ENCODE peak calls at places on chromosomes 2 and 18, in eight cellular contexts. M, G, F, E, Y, A, N and X are unnamed samples. For H3K27me3, the result is how much of the 10 kb centered on the place peaks cover.

GRCh38 chr18:32049393-32050161 is 31.0 kb downstream of the RNF125 start:
- DNase-seq in M (peak), G (no peak), F (no peak), E (peak), Y (peak), A (peak), N (peak), X (no peak)

GRCh38 chr2:133846476-133846875 is 278.2 kb upstream of the NCKAP5 start:
- DNase-seq in M (no peak), G (no peak), F (no peak), E (no peak), Y (no peak), A (no peak), N (no peak), X (no peak)

GRCh38 chr2:19868705-19869550 is 32.9 kb downstream of the TTC32 start:
- DNase-seq in M (peak), G (peak), F (no peak), E (peak), Y (peak), A (peak), N (peak), X (peak)

GRCh38 chr18:25042641-25043051 is 309.3 kb downstream of the ZNF521 start:
- DNase-seq in M (no peak), G (no peak), F (no peak), E (no peak), Y (peak), A (no peak), N (no peak), X (no peak)

GRCh38 chr18:58908006-58908405 is 43.3 kb downstream of the ZNF532 start:
- DNase-seq in M (no peak), G (no peak), F (no peak), E (no peak), Y (no peak), A (no peak), N (no peak), X (no peak)

GRCh38 chr2:98548920-98549818 is 59.1 kb downstream of the COA5 start:
- DNase-seq in M (no peak), G (no peak), F (no peak), E (no peak), Y (no peak), A (no peak), N (no peak), X (no peak)

GRCh38 chr18:63505566-63506335 is 29.0 kb downstream of the SERPINB5 start:
- DNase-seq in M (peak), G (peak), F (peak), E (no peak), Y (peak), A (no peak), N (no peak), X (no peak)

GRCh38 chr2:129881786-129882396 is 97.6 kb upstream of the RAB6C start:
- DNase-seq in M (no peak), G (no peak), F (no peak), E (no peak), Y (no peak), A (no peak), N (no peak), X (no peak)

GRCh38 chr18:3463052-3463451 is 13.1 kb downstream of the TGIF1 start:
- DNase-seq in M (peak), G (no peak), F (no peak), E (no peak), Y (no peak), A (no peak), N (no peak), X (no peak)

GRCh38 chr2:10303634-10304378 is 1.1 kb downstream of the HPCAL1 start:
- DNase-seq in M (peak), G (no peak), F (no peak), E (peak), Y (no peak), A (peak), N (peak), X (peak)

GRCh38 chr18:25229858-25230257 is 122.1 kb downstream of the ZNF521 start:
- DNase-seq in M (no peak), G (no peak), F (no peak), E (no peak), Y (no peak), A (no peak), N (no peak), X (no peak)

GRCh38 chr18:2573408-2573807 is 2.1 kb downstream of the NDC80 start:
- DNase-seq in M (no peak), G (no peak), F (no peak), E (no peak), Y (no peak), A (no peak), N (no peak), X (no peak)

GRCh38 chr2:202780514-202781021 is 91.0 kb downstream of the ICA1L start:
- DNase-seq in M (no peak), G (no peak), F (peak), E (no peak), Y (no peak), A (no peak), N (no peak), X (no peak)

GRCh38 chr2:127567351-127567854 is 31.9 kb downstream of the MYO7B start:
- DNase-seq in M (no peak), G (no peak), F (no peak), E (no peak), Y (no peak), A (no peak), N (no peak), X (no peak)

GRCh38 chr2:150532883-150533282 is 45.4 kb upstream of the RND3 start:
- DNase-seq in M (no peak), G (no peak), F (no peak), E (no peak), Y (no peak), A (no peak), N (no peak), X (no peak)

GRCh38 chr2:215881582-215881981 is 131.8 kb downstream of the MREG start:
- DNase-seq in M (peak), G (no peak), F (no peak), E (no peak), Y (no peak), A (no peak), N (no peak), X (no peak)

GRCh38 chr2:128371648-128372345 is 53.1 kb upstream of the HS6ST1 start:
- DNase-seq in M (no peak), G (no peak), F (no peak), E (no peak), Y (no peak), A (no peak), N (no peak), X (no peak)

GRCh38 chr2:118032169-118033013 is 18.5 kb upstream of the CCDC93 start:
- DNase-seq in M (peak), G (peak), F (no peak), E (no peak), Y (peak), A (no peak), N (no peak), X (peak)

GRCh38 chr2:219706823-219707281 is 79.4 kb downstream of the SLC4A3 start:
- DNase-seq in M (no peak), G (no peak), F (peak), E (no peak), Y (no peak), A (peak), N (no peak), X (no peak)

GRCh38 chr2:67652679-67653078 is 255.5 kb downstream of the ETAA1 start:
- DNase-seq in M (no peak), G (no peak), F (no peak), E (no peak), Y (no peak), A (no peak), N (no peak), X (no peak)

GRCh38 chr2:74201196-74201595 is 2.8 kb downstream of the MTHFD2 start:
- DNase-seq in M (no peak), G (no peak), F (no peak), E (no peak), Y (no peak), A (peak), N (no peak), X (no peak)

GRCh38 chr2:11405599-11406491 is 60.1 kb downstream of the E2F6 start:
- DNase-seq in M (no peak), G (no peak), F (no peak), E (no peak), Y (no peak), A (no peak), N (no peak), X (no peak)

GRCh38 chr2:25829377-25829704 is 48.9 kb downstream of the ASXL2 start:
- DNase-seq in M (no peak), G (no peak), F (no peak), E (no peak), Y (no peak), A (no peak), N (no peak), X (no peak)

GRCh38 chr18:5630766-5631413 is 87.1 kb upstream of the EPB41L3 start:
- DNase-seq in M (no peak), G (no peak), F (no peak), E (no peak), Y (no peak), A (peak), N (peak), X (no peak)

GRCh38 chr2:79585701-79586428 is 73.0 kb downstream of the CTNNA2 start:
- DNase-seq in M (no peak), G (no peak), F (no peak), E (no peak), Y (peak), A (no peak), N (no peak), X (no peak)

GRCh38 chr2:38290332-38290731 is 86.7 kb downstream of the ATL2 start:
- DNase-seq in M (no peak), G (no peak), F (no peak), E (no peak), Y (no peak), A (no peak), N (no peak), X (no peak)
- H3K27me3 ChIP-seq in M (under half), G (under half), F (under half), E (under half), Y (under half), A (under half), N (under half), X (under half)

DNA sequence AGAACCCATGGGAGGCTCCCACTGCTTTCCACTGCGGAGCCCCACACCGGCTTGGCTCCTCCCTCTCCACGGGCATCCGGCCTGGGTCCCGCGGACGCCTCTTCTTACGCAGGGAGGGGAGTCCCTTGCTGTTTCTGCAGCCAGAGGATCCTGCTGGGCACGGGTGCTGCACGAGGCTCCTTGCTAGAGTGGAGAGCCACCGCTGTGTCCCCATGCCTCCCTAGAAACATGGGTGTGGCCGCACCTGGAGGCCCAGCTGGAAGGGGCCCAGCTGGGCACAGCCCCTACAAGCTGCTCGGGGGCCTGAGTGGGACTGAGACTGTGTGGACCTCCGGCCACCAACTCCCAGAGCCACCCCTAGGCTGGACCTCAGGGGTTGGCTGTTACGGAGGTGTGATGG is 67.7 kb upstream of the GPC1 start:
- DNase-seq in M (no peak), G (no peak), F (no peak), E (peak), Y (no peak), A (peak), N (no peak), X (no peak)
- H3K27ac ChIP-seq in M (no peak), G (no peak), F (no peak), E (no peak), Y (no peak), A (no peak), N (no peak), X (no peak)

DNA sequence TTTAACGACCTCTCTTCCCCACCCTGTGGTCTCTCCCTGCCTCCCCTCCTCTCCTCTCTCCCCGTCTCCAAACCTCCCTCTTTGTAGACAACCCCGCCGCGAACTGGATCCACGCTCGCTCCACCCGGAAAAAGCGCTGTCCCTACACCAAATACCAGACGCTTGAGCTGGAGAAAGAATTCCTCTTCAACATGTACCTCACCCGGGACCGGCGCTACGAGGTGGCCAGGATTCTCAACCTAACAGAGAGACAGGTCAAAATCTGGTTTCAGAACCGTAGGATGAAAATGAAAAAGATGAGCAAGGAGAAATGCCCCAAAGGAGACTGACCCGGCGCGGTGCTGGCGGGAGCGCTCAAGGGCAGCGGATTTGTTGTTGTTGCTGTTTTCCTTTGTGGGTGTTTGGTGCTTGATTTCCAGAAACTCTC is 1.3 kb downstream of the HOXD9 start:
- DNase-seq in M (peak), G (peak), F (no peak), E (peak), Y (no peak), A (no peak), N (no peak), X (no peak)
- H3K27me3 ChIP-seq in M (under half), G (half or more), F (under half), E (half or more), Y (half or more), A (half or more), N (under half), X (half or more)

GRCh38 chr2:16972276-16972675 is 306.6 kb upstream of the CYRIA start:
- DNase-seq in M (no peak), G (no peak), F (no peak), E (no peak), Y (no peak), A (no peak), N (no peak), X (no peak)
- H3K27ac ChIP-seq in M (no peak), G (no peak), F (no peak), E (no peak), Y (no peak), A (no peak), N (no peak), X (no peak)

GRCh38 chr2:205613970-205614559 is 68.2 kb upstream of the NRP2 start:
- DNase-seq in M (no peak), G (no peak), F (no peak), E (no peak), Y (no peak), A (no peak), N (no peak), X (no peak)

GRCh38 chr2:205612661-205613060 is 69.6 kb upstream of the NRP2 start:
- DNase-seq in M (no peak), G (no peak), F (no peak), E (no peak), Y (peak), A (no peak), N (no peak), X (no peak)

GRCh38 chr2:205607146-205607545 is 75.2 kb upstream of the NRP2 start:
- DNase-seq in M (no peak), G (no peak), F (no peak), E (no peak), Y (no peak), A (no peak), N (no peak), X (no peak)

GRCh38 chr2:205609036-205609607 is 73.2 kb upstream of the NRP2 start:
- DNase-seq in M (no peak), G (no peak), F (no peak), E (no peak), Y (no peak), A (no peak), N (no peak), X (no peak)

DNA sequence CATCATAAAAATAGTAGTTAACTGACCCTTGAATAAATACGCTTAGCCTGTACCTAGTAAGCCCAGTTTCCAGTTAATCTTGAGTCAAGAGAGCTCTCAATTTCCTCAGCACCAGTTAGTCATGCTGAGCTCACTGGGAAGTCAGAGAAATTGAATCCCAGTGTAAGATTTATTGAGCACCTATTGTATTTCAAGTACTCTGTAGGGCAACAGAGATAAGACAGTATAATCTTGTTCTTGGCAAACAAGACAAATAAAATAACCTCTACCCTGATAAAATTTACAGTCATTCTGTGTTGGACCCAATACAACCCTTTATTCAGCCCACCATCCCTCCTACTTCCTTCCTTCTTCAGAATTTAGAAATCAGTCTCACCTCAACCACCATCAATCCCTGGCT is 71.9 kb upstream of the NRP2 start:
- DNase-seq in M (no peak), G (no peak), F (no peak), E (no peak), Y (no peak), A (no peak), N (no peak), X (no peak)
- H3K27me3 ChIP-seq in M (under half), G (under half), F (under half), E (under half), Y (under half), A (under half), N (under half), X (under half)

DNA sequence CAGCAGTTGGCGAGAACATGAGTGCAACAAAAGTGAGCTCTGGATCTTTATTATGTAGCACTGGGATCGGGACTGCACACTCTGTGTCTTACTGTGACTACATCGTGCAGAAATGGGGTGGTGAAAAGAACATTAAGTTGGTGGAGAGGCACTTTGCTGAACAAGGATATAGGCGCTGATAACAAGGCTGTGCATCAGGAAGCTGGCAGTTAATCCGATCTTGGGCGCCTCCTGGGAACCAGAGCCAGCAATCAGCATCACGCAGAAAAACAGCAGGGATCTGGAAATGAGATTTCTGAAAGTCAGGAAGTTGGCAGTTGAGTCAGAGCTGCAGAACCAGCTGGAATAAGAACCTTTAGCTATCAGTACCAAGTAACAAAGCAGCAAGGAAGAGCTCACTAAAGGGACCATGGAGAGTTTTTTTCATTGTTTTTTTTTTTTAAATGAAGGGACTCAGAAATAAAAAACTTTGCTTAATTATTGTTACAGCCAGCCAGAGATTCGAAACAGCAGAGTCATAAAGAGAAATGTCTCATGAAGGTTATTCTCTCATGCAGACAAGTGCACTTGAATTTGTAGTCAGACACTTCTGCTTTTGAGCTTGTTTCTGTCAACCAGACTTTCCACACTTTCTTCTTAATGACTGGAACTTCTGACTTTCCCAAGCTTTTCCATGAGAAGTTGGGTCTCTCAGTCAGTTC is 22.8 kb upstream of the MYO3B start:
- DNase-seq in M (peak), G (peak), F (no peak), E (no peak), Y (peak), A (no peak), N (peak), X (no peak)
- H3K27ac ChIP-seq in M (peak), G (no peak), F (no peak), E (no peak), Y (peak), A (no peak), N (no peak), X (no peak)

GRCh38 chr2:8587251-8587791 is 94.5 kb upstream of the ID2 start:
- DNase-seq in M (no peak), G (no peak), F (no peak), E (no peak), Y (no peak), A (peak), N (no peak), X (no peak)

GRCh38 chr2:8586397-8587051 is 95.3 kb upstream of the ID2 start:
- DNase-seq in M (no peak), G (no peak), F (no peak), E (no peak), Y (no peak), A (peak), N (peak), X (no peak)

GRCh38 chr2:8589721-8590120 is 92.1 kb upstream of the ID2 start:
- DNase-seq in M (no peak), G (no peak), F (no peak), E (no peak), Y (no peak), A (no peak), N (no peak), X (no peak)

GRCh38 chr2:8588831-8589191 is 93.0 kb upstream of the ID2 start:
- DNase-seq in M (no peak), G (no peak), F (no peak), E (no peak), Y (no peak), A (no peak), N (no peak), X (no peak)

GRCh38 chr2:8587920-8588830 is 93.7 kb upstream of the ID2 start:
- DNase-seq in M (no peak), G (no peak), F (no peak), E (no peak), Y (no peak), A (no peak), N (no peak), X (no peak)
- H3K27me3 ChIP-seq in M (under half), G (under half), F (under half), E (under half), Y (under half), A (under half), N (under half), X (under half)

DNA sequence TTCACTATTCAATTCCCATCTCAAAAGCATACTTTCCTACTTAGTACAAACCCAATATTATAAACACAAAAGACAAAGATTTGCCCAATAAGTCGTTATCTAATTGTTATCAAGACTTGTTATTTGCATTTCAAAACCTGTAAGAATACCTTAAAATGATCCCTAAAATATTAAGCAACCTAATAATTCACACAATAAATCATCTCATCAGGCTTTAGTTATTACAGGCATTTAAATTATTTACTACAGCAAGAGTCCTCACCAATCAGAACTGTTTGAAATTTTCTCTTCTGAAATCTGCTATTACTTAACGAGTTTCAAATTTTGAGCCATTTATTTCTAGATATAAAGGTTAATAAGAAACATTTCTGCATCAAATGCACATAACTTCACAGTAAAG is 1.6 kb downstream of the CCDC88A start:
- DNase-seq in M (no peak), G (no peak), F (no peak), E (no peak), Y (no peak), A (no peak), N (no peak), X (no peak)
- H3K27ac ChIP-seq in M (peak), G (no peak), F (no peak), E (peak), Y (no peak), A (peak), N (no peak), X (no peak)